ENCODE peak calls at places on chromosomes 4 and X, in nine cellular contexts. N is EH, B is NT2/D1, X is KBM-7, Y is H54, K is kidney glomerular epithelial cell, C is non-pigmented ciliary epithelial cell, W is ureter, H is C1 segment of cervical spinal cord. Q is an unnamed sample.
A peak's percentile ranks its signal among the peaks of the same experiment; 100 is the strongest.

GRCh38 chrX:9682456-9682855 is 83.2 kb downstream of the GPR143 start:
- DNase-seq in N (peak; percentile 39), B (no peak), X (no peak), Y (no peak), K (no peak), C (no peak), W (no peak), H (no peak), Q (no peak)

GRCh38 chrX:104112326-104112951 is at the start of gene ZCCHC18:
- DNase-seq in N (peak; percentile 67), B (peak; percentile 80), X (peak; percentile 71), Y (peak; percentile 41), K (peak; percentile 20), C (no peak), W (peak; percentile 45), H (no peak), Q (peak; percentile 55)

GRCh38 chr4:107153956-107154355 is 117.8 kb upstream of the DKK2 start:
- DNase-seq in N (no peak), B (no peak), X (no peak), Y (no peak), K (no peak), C (no peak), W (no peak), H (no peak), Q (no peak)

GRCh38 chrX:50723006-50723405 is 91.0 kb downstream of the SHROOM4 start:
- DNase-seq in N (peak; percentile 1), B (no peak), X (no peak), Y (no peak), K (peak; percentile 3), C (no peak), W (no peak), H (no peak), Q (no peak)

GRCh38 chrX:100609591-100609990 is 24.9 kb downstream of the TNMD start:
- DNase-seq in N (no peak), B (no peak), X (no peak), Y (no peak), K (no peak), C (no peak), W (no peak), H (no peak), Q (peak; percentile 41)

GRCh38 chrX:140040397-140040796 is 75.1 kb upstream of the CXorf66 start:
- DNase-seq in N (peak; percentile 20), B (no peak), X (no peak), Y (peak; percentile 4), K (peak; percentile 0), C (peak; percentile 1), W (no peak), H (no peak), Q (peak; percentile 44)

GRCh38 chr4:69881173-69881773 is 21.3 kb upstream of the SULT1E1 start:
- DNase-seq in N (peak; percentile 4), B (no peak), X (peak; percentile 60), Y (no peak), K (peak; percentile 56), C (peak; percentile 28), W (no peak), H (no peak), Q (peak; percentile 33)

GRCh38 chr4:122764071-122764807 is 31.7 kb downstream of the BBS12 start:
- DNase-seq in N (peak; percentile 92), B (no peak), X (no peak), Y (no peak), K (peak; percentile 27), C (no peak), W (no peak), H (no peak), Q (no peak)

GRCh38 chr4:107931775-107932321 is 499 bp downstream of the CYP2U1 start:
- DNase-seq in N (no peak), B (no peak), X (peak; percentile 31), Y (no peak), K (no peak), C (no peak), W (peak; percentile 44), H (no peak), Q (peak; percentile 7)

GRCh38 chrX:10233173-10233572 is 76.4 kb downstream of the CLCN4 start:
- DNase-seq in N (peak; percentile 55), B (no peak), X (no peak), Y (no peak), K (no peak), C (no peak), W (no peak), H (no peak), Q (no peak)

GRCh38 chr4:99205104-99205979 is 13.7 kb downstream of the ADH6 start:
- DNase-seq in N (peak; percentile 21), B (no peak), X (no peak), Y (no peak), K (no peak), C (no peak), W (no peak), H (no peak), Q (no peak)

GRCh38 chrX:15761564-15762191 is 23.6 kb downstream of the CA5B start:
- DNase-seq in N (peak; percentile 47), B (peak; percentile 33), X (peak; percentile 72), Y (no peak), K (no peak), C (no peak), W (no peak), H (no peak), Q (peak; percentile 16)

GRCh38 chr4:59973496-59973895 is 1226.6 kb upstream of the ADGRL3 start:
- DNase-seq in N (no peak), B (no peak), X (no peak), Y (no peak), K (no peak), C (no peak), W (no peak), H (no peak), Q (no peak)

GRCh38 chrX:63920875-63921274 is 135.9 kb upstream of the ARHGEF9 start:
- DNase-seq in N (peak; percentile 25), B (no peak), X (no peak), Y (no peak), K (no peak), C (no peak), W (no peak), H (no peak), Q (no peak)

GRCh38 chr4:72525938-72526337 is 43.1 kb downstream of the ADAMTS3 start:
- DNase-seq in N (peak; percentile 36), B (no peak), X (no peak), Y (no peak), K (peak; percentile 32), C (peak; percentile 26), W (no peak), H (no peak), Q (no peak)

GRCh38 chr4:4200624-4201023 is 26.1 kb downstream of the OTOP1 start:
- DNase-seq in N (peak; percentile 13), B (no peak), X (no peak), Y (no peak), K (no peak), C (no peak), W (no peak), H (no peak), Q (no peak)

GRCh38 chr4:189660737-189661330 is 279.8 kb upstream of the FRG1 start:
- DNase-seq in N (no peak), B (no peak), X (no peak), Y (no peak), K (no peak), C (no peak), W (no peak), H (no peak), Q (no peak)

GRCh38 chr4:133186210-133186609 is 37.1 kb downstream of the PCDH10 start:
- DNase-seq in N (no peak), B (no peak), X (no peak), Y (no peak), K (no peak), C (no peak), W (no peak), H (no peak), Q (no peak)

GRCh38 chrX:66728818-66729271 is 90.0 kb upstream of the EDA2R start:
- DNase-seq in N (peak; percentile 80), B (peak; percentile 52), X (peak; percentile 92), Y (peak; percentile 1), K (peak; percentile 50), C (no peak), W (peak; percentile 54), H (no peak), Q (no peak)

GRCh38 chrX:41518841-41519220 is 71.7 kb downstream of the NYX start:
- DNase-seq in N (peak; percentile 15), B (no peak), X (no peak), Y (peak; percentile 7), K (no peak), C (no peak), W (no peak), H (no peak), Q (no peak)

GRCh38 chrX:155334486-155335316 is at the start of gene CLIC2:
- DNase-seq in N (peak; percentile 27), B (no peak), X (peak; percentile 61), Y (no peak), K (no peak), C (no peak), W (no peak), H (no peak), Q (no peak)

GRCh38 chr4:92305148-92305877 is 1.5 kb downstream of the GRID2 start:
- DNase-seq in N (peak; percentile 12), B (peak; percentile 77), X (peak; percentile 38), Y (no peak), K (peak; percentile 33), C (no peak), W (no peak), H (no peak), Q (no peak)

GRCh38 chrX:46788902-46789301 is 30.0 kb upstream of the SLC9A7 start:
- DNase-seq in N (peak; percentile 70), B (peak; percentile 67), X (no peak), Y (no peak), K (no peak), C (peak; percentile 54), W (no peak), H (no peak), Q (no peak)

GRCh38 chrX:12709047-12709446 is 82.2 kb upstream of the PRPS2 start:
- DNase-seq in N (no peak), B (no peak), X (no peak), Y (no peak), K (no peak), C (no peak), W (no peak), H (no peak), Q (no peak)

GRCh38 chr4:15891312-15891711 is 47.2 kb downstream of the FGFBP1 start:
- DNase-seq in N (no peak), B (no peak), X (no peak), Y (no peak), K (no peak), C (no peak), W (no peak), H (no peak), Q (no peak)

GRCh38 chr4:3358660-3359059 is 65.8 kb downstream of the RGS12 start:
- DNase-seq in N (no peak), B (no peak), X (peak; percentile 62), Y (no peak), K (no peak), C (no peak), W (no peak), H (no peak), Q (no peak)

GRCh38 chr4:7041851-7042696 is 1.1 kb upstream of the TADA2B start:
- DNase-seq in N (peak; percentile 77), B (no peak), X (peak; percentile 79), Y (peak; percentile 44), K (no peak), C (no peak), W (peak; percentile 56), H (no peak), Q (peak; percentile 9)

GRCh38 chrX:16589211-16589610 is 60.7 kb upstream of the S100G start:
- DNase-seq in N (peak; percentile 54), B (no peak), X (no peak), Y (no peak), K (no peak), C (no peak), W (no peak), H (no peak), Q (no peak)

GRCh38 chrX:130594453-130594916 is 192.7 kb downstream of the RBMX2 start:
- DNase-seq in N (no peak), B (no peak), X (no peak), Y (no peak), K (no peak), C (no peak), W (no peak), H (no peak), Q (no peak)

GRCh38 chrX:49761481-49761880 is 65.7 kb upstream of the PAGE1 start:
- DNase-seq in N (peak; percentile 10), B (peak; percentile 6), X (peak; percentile 28), Y (no peak), K (no peak), C (no peak), W (no peak), H (no peak), Q (peak; percentile 13)

GRCh38 chrX:115344885-115345653 is 55.6 kb downstream of the LUZP4 start:
- DNase-seq in N (peak; percentile 95), B (peak; percentile 81), X (no peak), Y (peak; percentile 77), K (peak; percentile 82), C (peak; percentile 85), W (peak; percentile 87), H (no peak), Q (peak; percentile 75)

Q was measured in SW480.